ENCODE peak calls at places on chromosomes 5 and 9, in nine cellular contexts. O, A, E, V, Q, Z, L, S and F are unnamed samples.

GRCh38 chr5:118956727-118957126 is 31.6 kb downstream of the DTWD2 start:
- DNase-seq in A (peak), S (peak), Q (no peak), E (no peak), L (no peak), Z (no peak), V (no peak), O (peak), F (no peak)

GRCh38 chr9:33861917-33862453 is 45.0 kb downstream of the UBE2R2 start:
- DNase-seq in A (no peak), O (no peak), E (no peak), Q (no peak), V (no peak), Z (no peak), S (no peak), L (no peak), F (no peak)

GRCh38 chr5:141182248-141182647 is at the start of gene PCDHB16:
- DNase-seq in L (no peak), Q (no peak), S (peak), A (no peak), Z (peak), V (no peak), O (peak), E (no peak), F (peak)

GRCh38 chr9:121720311-121720991 is 69.0 kb downstream of the DAB2IP start:
- DNase-seq in V (no peak), Q (no peak), A (no peak), S (no peak), Z (no peak), E (no peak), O (no peak), L (no peak), F (no peak)

GRCh38 chr5:170565077-170565476 is 61.3 kb downstream of the KCNIP1 start:
- DNase-seq in O (no peak), E (peak), V (no peak), Z (no peak), A (no peak), Q (no peak), L (no peak), S (no peak), F (no peak)

GRCh38 chr5:56164371-56164770 is 68.8 kb downstream of the ANKRD55 start:
- DNase-seq in A (no peak), Z (no peak), S (peak), O (no peak), E (no peak), Q (no peak), V (no peak), L (no peak), F (no peak)

GRCh38 chr9:34759432-34760134 is 49.6 kb upstream of the CCL21 start:
- DNase-seq in A (no peak), V (no peak), S (no peak), O (no peak), L (no peak), E (no peak), Q (no peak), Z (no peak), F (no peak)

GRCh38 chr5:76982450-76982849 is 29.6 kb downstream of the CRHBP start:
- DNase-seq in V (no peak), S (no peak), Z (no peak), A (no peak), E (no peak), Q (no peak), L (no peak), O (no peak), F (no peak)

GRCh38 chr9:126650830-126651341 is 37.2 kb downstream of the LMX1B start:
- DNase-seq in L (no peak), S (no peak), Q (no peak), O (no peak), V (no peak), E (no peak), Z (no peak), A (no peak), F (no peak)

GRCh38 chr5:131163315-131164119 is 1.5 kb downstream of the HINT1 start:
- DNase-seq in A (peak), S (peak), L (no peak), V (no peak), Z (no peak), O (peak), E (no peak), Q (no peak), F (no peak)

GRCh38 chr9:130150779-130151381 is 21.3 kb upstream of the NCS1 start:
- DNase-seq in Z (peak), A (no peak), V (no peak), O (no peak), L (no peak), E (no peak), Q (no peak), S (no peak), F (no peak)

GRCh38 chr5:76046761-76047160 is 36.4 kb upstream of the SV2C start:
- DNase-seq in V (no peak), L (no peak), Z (no peak), A (no peak), Q (no peak), O (no peak), E (no peak), S (no peak), F (no peak)

GRCh38 chr5:9067129-9067528 is 478.7 kb downstream of the SEMA5A start:
- DNase-seq in A (no peak), V (no peak), Z (no peak), Q (no peak), L (no peak), E (no peak), O (no peak), S (no peak), F (no peak)

GRCh38 chr5:72611111-72611724 is 104.0 kb upstream of the ZNF366 start:
- DNase-seq in Z (peak), V (peak), L (peak), A (peak), O (peak), S (peak), Q (peak), E (no peak), F (peak)

GRCh38 chr5:59813761-59814562 is 79.6 kb downstream of the PDE4D start:
- DNase-seq in Q (no peak), Z (peak), S (peak), E (no peak), V (no peak), L (no peak), O (peak), A (peak), F (peak)

GRCh38 chr5:119897537-119898370 is 268.4 kb downstream of the FAM170A start:
- DNase-seq in Q (no peak), S (no peak), V (no peak), E (no peak), L (no peak), Z (no peak), O (no peak), A (no peak), F (no peak)

GRCh38 chr5:141343242-141343952 is at the start of gene PCDHGA3:
- DNase-seq in O (peak), V (no peak), L (no peak), E (no peak), S (peak), A (peak), Z (peak), Q (no peak), F (peak)

GRCh38 chr9:8940650-8941049 is 1141.1 kb upstream of the DMAC1 start:
- DNase-seq in S (no peak), A (no peak), O (no peak), L (no peak), Z (no peak), Q (no peak), V (no peak), E (no peak), F (no peak)

GRCh38 chr9:34809504-34810186 is 99.7 kb upstream of the CCL21 start:
- DNase-seq in S (peak), L (no peak), A (no peak), Z (no peak), E (no peak), O (no peak), Q (no peak), V (no peak), F (peak)

GRCh38 chr5:72355706-72356299 is 35.6 kb downstream of the PTCD2 start:
- DNase-seq in V (no peak), Q (no peak), O (no peak), S (peak), Z (peak), A (no peak), L (no peak), E (no peak), F (no peak)

GRCh38 chr5:139105621-139106071 is 92.5 kb downstream of the SIL1 start:
- DNase-seq in Z (no peak), L (no peak), Q (no peak), O (no peak), S (no peak), E (no peak), A (no peak), V (no peak), F (no peak)

GRCh38 chr5:78287169-78287568 is 7.3 kb downstream of the AP3B1 start:
- DNase-seq in Q (no peak), E (no peak), Z (no peak), L (no peak), A (no peak), S (no peak), O (no peak), V (no peak), F (no peak)

GRCh38 chr9:94199776-94200175 is 59.3 kb upstream of the ZNF169 start:
- DNase-seq in V (no peak), Z (no peak), L (no peak), O (no peak), A (no peak), Q (no peak), E (no peak), S (no peak), F (no peak)

GRCh38 chr5:76450059-76450458 is 47.0 kb downstream of the IQGAP2 start:
- DNase-seq in O (no peak), A (no peak), V (no peak), L (no peak), Z (no peak), Q (no peak), S (no peak), E (no peak), F (no peak)

GRCh38 chr9:34611251-34611810 is 566 bp downstream of the RPP25L start:
- DNase-seq in E (no peak), L (no peak), A (peak), O (no peak), Q (no peak), Z (no peak), S (no peak), V (no peak), F (no peak)

GRCh38 chr5:146130440-146131045 is 25.2 kb upstream of the PLAC8L1 start:
- DNase-seq in Z (peak), Q (no peak), A (peak), O (peak), L (peak), E (no peak), S (peak), V (peak), F (no peak)

GRCh38 chr5:82182662-82183061 is 95.5 kb downstream of the RPS23 start:
- DNase-seq in Z (no peak), A (no peak), E (no peak), S (no peak), V (no peak), Q (no peak), O (no peak), L (no peak), F (no peak)

GRCh38 chr5:159444441-159445082 is 114.3 kb upstream of the IL12B start:
- DNase-seq in V (peak), L (no peak), Z (peak), A (peak), Q (no peak), O (peak), S (peak), E (no peak), F (no peak)

GRCh38 chr5:141811287-141812155 is 66.7 kb downstream of the PCDH1 start:
- DNase-seq in Q (no peak), L (no peak), S (no peak), V (no peak), A (peak), E (no peak), Z (no peak), O (peak), F (peak)

GRCh38 chr9:7936201-7936600 is 136.6 kb upstream of the DMAC1 start:
- DNase-seq in A (no peak), Q (no peak), E (no peak), Z (no peak), O (no peak), V (no peak), S (no peak), L (no peak), F (peak)

GRCh38 chr9:134481762-134482161 is 155.5 kb downstream of the RXRA start:
- DNase-seq in A (no peak), E (no peak), O (no peak), S (no peak), V (no peak), L (no peak), Z (no peak), Q (no peak), F (no peak)

GRCh38 chr5:163408311-163408923 is 29.0 kb upstream of the CCNG1 start:
- DNase-seq in Z (peak), Q (no peak), E (no peak), O (peak), A (peak), S (peak), V (peak), L (peak), F (peak)

GRCh38 chr9:84285381-84285780 is 55.2 kb downstream of the SLC28A3 start:
- DNase-seq in E (no peak), A (no peak), V (no peak), Q (no peak), Z (no peak), S (no peak), O (peak), L (no peak), F (no peak)

GRCh38 chr5:474826-475661 is 32.1 kb downstream of the EXOC3 start:
- DNase-seq in S (peak), L (no peak), A (no peak), Q (no peak), O (no peak), V (no peak), E (no peak), Z (no peak), F (no peak)

GRCh38 chr5:68490401-68490800 is 274.8 kb downstream of the PIK3R1 start:
- DNase-seq in S (no peak), E (no peak), O (no peak), Q (no peak), V (no peak), A (no peak), Z (no peak), L (no peak), F (no peak)

GRCh38 chr9:37507586-37508134 is 21.9 kb downstream of the POLR1E start:
- DNase-seq in S (no peak), Q (no peak), Z (no peak), V (no peak), A (no peak), E (no peak), L (no peak), O (no peak), F (no peak)

GRCh38 chr5:22926574-22926973 is 73.4 kb upstream of the CDH12 start:
- DNase-seq in E (no peak), S (no peak), V (no peak), Z (no peak), A (no peak), O (no peak), Q (no peak), L (no peak), F (no peak)

GRCh38 chr9:76512826-76513225 is 53.8 kb downstream of the GCNT1 start:
- DNase-seq in E (no peak), L (no peak), Z (peak), A (no peak), O (no peak), Q (no peak), V (no peak), S (peak), F (no peak)

GRCh38 chr5:115348175-115348574 is 51.7 kb upstream of the CCDC112 start:
- DNase-seq in Z (no peak), V (no peak), O (no peak), Q (no peak), A (no peak), S (no peak), E (no peak), L (no peak), F (no peak)

GRCh38 chr5:115351356-115352195 is 55.1 kb upstream of the CCDC112 start:
- DNase-seq in O (peak), A (no peak), L (no peak), S (peak), E (no peak), Q (no peak), V (peak), Z (peak), F (no peak)

GRCh38 chr5:115350892-115351291 is 54.4 kb upstream of the CCDC112 start:
- DNase-seq in O (no peak), Z (no peak), L (no peak), S (no peak), V (no peak), A (no peak), E (no peak), Q (no peak), F (no peak)

GRCh38 chr5:115352571-115352970 is 56.1 kb upstream of the CCDC112 start:
- DNase-seq in Q (no peak), E (no peak), Z (no peak), O (no peak), V (no peak), L (no peak), S (no peak), A (no peak), F (no peak)

DNA sequence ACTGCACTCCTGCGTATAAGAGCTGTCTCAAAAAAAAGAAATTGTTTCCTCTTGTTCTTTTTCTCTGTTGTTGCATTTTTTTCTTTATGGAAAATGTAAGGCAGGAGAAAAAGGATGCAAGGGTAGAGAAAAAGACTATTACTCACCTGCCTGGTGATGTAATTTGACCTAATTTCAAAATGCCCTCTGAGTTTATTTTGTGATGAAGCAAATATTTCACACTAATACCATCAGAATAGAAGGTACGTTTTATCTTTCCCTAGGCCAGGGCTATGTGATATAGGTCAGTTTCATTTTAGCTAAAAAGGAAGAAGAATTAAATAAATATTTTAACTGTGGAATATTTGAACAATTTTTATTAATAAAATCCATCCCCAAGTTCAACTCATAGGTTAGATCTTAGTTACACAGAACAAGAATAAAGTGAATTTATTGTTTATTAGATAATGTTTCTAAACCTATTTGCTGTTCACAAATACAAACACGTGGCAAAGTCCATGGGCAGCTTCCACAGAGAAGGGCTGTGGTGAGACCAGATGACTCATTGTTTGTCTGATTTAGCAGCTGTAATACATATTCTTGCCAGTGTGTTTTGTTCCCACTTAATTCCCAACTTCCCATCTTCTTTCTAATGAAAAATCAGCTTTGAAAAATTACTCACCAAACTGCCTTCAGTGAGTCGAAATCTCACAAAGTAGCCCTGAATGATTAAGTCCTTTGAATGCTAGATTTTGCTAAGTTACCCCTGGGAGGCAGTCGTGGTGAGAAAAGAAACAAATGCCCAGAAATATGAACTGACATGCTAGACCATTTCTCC is 52.8 kb upstream of the CCDC112 start:
- DNase-seq in E (no peak), O (peak), L (no peak), Q (no peak), A (no peak), V (peak), Z (peak), S (peak), F (no peak)
- TF ChIP-seq CTCF in E (no peak), O (no peak), L (no peak), Q (no peak), A (no peak), V (peak), Z (peak), S (peak), F (no peak)

GRCh38 chr5:7464182-7464581 is 68.2 kb downstream of the ADCY2 start:
- DNase-seq in Q (no peak), L (no peak), O (no peak), S (no peak), E (no peak), V (no peak), A (no peak), Z (no peak), F (no peak)
- TF ChIP-seq CTCF in Q (no peak), L (no peak), O (no peak), S (no peak), E (no peak), V (no peak), A (peak), Z (no peak), F (no peak)

DNA sequence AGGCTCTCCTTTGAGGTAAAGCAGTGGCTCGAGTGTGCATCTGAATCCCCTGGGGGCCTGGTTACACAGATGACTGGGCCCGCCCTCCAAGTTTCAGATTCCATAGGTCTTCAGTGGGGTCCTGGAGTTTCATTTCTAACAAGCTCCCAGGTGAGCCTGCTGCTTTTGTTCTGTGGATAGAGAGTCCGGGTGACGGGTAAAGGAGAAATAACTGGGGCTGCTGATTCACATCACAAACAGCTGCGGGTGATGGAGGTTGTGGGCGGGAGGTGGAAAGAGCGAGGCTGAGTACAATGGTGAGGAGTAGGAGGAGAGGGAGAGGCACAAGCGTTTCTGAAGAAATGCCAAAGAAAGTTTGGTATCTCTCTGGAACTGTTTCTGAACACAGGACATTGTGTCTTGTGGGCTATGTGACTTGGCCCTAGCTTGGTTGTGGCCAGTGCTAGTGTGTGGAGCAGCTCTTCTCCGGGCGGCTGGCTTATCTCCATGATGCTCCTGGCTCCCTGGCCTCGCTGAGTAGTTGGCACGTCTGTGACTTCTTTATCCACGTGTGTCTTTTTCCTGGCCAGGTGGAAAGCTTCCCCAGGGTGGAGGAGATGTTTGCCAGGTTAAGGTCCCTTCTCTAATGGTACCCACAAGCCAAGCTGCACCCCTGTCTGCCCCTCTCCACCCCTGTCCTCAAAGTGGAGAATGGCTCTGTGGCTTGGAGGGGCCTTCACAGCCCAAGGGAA is 61.7 kb downstream of the HSPA4 start:
- DNase-seq in Z (peak), E (no peak), A (peak), O (peak), S (peak), V (peak), Q (no peak), L (no peak), F (peak)
- TF ChIP-seq CTCF in Z (no peak), E (no peak), A (no peak), O (no peak), S (no peak), V (no peak), Q (no peak), L (no peak), F (no peak)

DNA sequence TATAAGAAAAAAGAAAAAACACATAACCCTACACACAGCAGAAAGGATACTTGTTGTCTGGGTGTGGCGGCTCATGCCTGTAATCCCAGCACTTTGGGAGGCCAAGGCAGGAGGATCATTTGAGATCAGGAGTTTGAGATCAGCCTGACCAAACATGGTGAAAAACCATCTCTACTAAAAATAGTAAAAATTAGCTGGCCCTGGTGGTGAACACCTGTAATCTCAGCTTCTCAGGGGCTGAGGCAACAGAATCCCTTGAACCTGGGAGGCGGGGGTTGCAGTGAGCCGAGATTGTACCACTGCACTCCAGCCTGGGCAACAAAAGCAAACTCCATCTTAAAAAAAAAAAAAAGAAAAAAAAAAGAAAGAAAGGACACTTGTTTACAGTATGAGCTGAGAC is 147.6 kb upstream of the PITX1 start:
- DNase-seq in S (no peak), V (no peak), E (no peak), A (no peak), O (no peak), L (no peak), Q (no peak), Z (no peak), F (no peak)
- TF ChIP-seq CTCF in S (no peak), V (no peak), E (no peak), A (peak), O (no peak), L (no peak), Q (no peak), Z (no peak), F (peak)